ENCODE peak calls at places on chromosomes 16 and 17, in four cellular contexts. One of them, this sample, is unnamed.

GRCh38 chr16:2160915-2161551 is 5.5 kb downstream of the TRAF7 start:
- DNase-seq in stimulated activated CD8-positive, alpha-beta memory T cell treated with anti-CD3 and anti-CD28 coated beads, Interleukin-15, amount 100 ng/mL, for 48 hours: no peak
- DNase-seq in KG1: no peak
- DNase-seq in cardiac fibroblast: peak
- DNase-seq in this sample: no peak

GRCh38 chr17:16086957-16087356 is 87.3 kb downstream of the TTC19 start:
- DNase-seq in stimulated activated CD8-positive, alpha-beta memory T cell treated with anti-CD3 and anti-CD28 coated beads, Interleukin-15, amount 100 ng/mL, for 48 hours: no peak
- DNase-seq in KG1: no peak
- DNase-seq in cardiac fibroblast: no peak
- DNase-seq in this sample: no peak

GRCh38 chr17:45814622-45815606 is 29.8 kb upstream of the SPPL2C start:
- DNase-seq in stimulated activated CD8-positive, alpha-beta memory T cell treated with anti-CD3 and anti-CD28 coated beads, Interleukin-15, amount 100 ng/mL, for 48 hours: no peak
- DNase-seq in KG1: no peak
- DNase-seq in cardiac fibroblast: no peak
- DNase-seq in this sample: no peak

GRCh38 chr16:920722-921121 is 50.1 kb downstream of the LMF1 start:
- DNase-seq in stimulated activated CD8-positive, alpha-beta memory T cell treated with anti-CD3 and anti-CD28 coated beads, Interleukin-15, amount 100 ng/mL, for 48 hours: no peak
- DNase-seq in KG1: no peak
- DNase-seq in cardiac fibroblast: peak
- DNase-seq in this sample: no peak

GRCh38 chr17:67105213-67105612 is 60.9 kb downstream of the CACNG1 start:
- DNase-seq in stimulated activated CD8-positive, alpha-beta memory T cell treated with anti-CD3 and anti-CD28 coated beads, Interleukin-15, amount 100 ng/mL, for 48 hours: no peak
- DNase-seq in KG1: no peak
- DNase-seq in cardiac fibroblast: peak
- DNase-seq in this sample: peak

GRCh38 chr16:87380875-87381274 is 2.7 kb downstream of the FBXO31 start:
- DNase-seq in stimulated activated CD8-positive, alpha-beta memory T cell treated with anti-CD3 and anti-CD28 coated beads, Interleukin-15, amount 100 ng/mL, for 48 hours: no peak
- DNase-seq in KG1: no peak
- DNase-seq in cardiac fibroblast: peak
- DNase-seq in this sample: no peak

GRCh38 chr16:89690392-89690901 is 4.0 kb downstream of the CDK10 start:
- DNase-seq in stimulated activated CD8-positive, alpha-beta memory T cell treated with anti-CD3 and anti-CD28 coated beads, Interleukin-15, amount 100 ng/mL, for 48 hours: no peak
- DNase-seq in KG1: no peak
- DNase-seq in cardiac fibroblast: no peak
- DNase-seq in this sample: no peak

GRCh38 chr16:78184554-78185183 is 85.2 kb downstream of the WWOX start:
- DNase-seq in stimulated activated CD8-positive, alpha-beta memory T cell treated with anti-CD3 and anti-CD28 coated beads, Interleukin-15, amount 100 ng/mL, for 48 hours: no peak
- DNase-seq in KG1: no peak
- DNase-seq in cardiac fibroblast: peak
- DNase-seq in this sample: peak

GRCh38 chr17:77449908-77450741 is 309.4 kb downstream of the SEC14L1 start:
- DNase-seq in stimulated activated CD8-positive, alpha-beta memory T cell treated with anti-CD3 and anti-CD28 coated beads, Interleukin-15, amount 100 ng/mL, for 48 hours: peak
- DNase-seq in KG1: no peak
- DNase-seq in cardiac fibroblast: peak
- DNase-seq in this sample: no peak

GRCh38 chr17:38464723-38465419 is 36.6 kb downstream of the ARHGAP23 start:
- DNase-seq in stimulated activated CD8-positive, alpha-beta memory T cell treated with anti-CD3 and anti-CD28 coated beads, Interleukin-15, amount 100 ng/mL, for 48 hours: no peak
- DNase-seq in KG1: no peak
- DNase-seq in cardiac fibroblast: peak
- DNase-seq in this sample: peak

GRCh38 chr16:50797456-50797855 is 55.6 kb downstream of the CYLD start:
- DNase-seq in stimulated activated CD8-positive, alpha-beta memory T cell treated with anti-CD3 and anti-CD28 coated beads, Interleukin-15, amount 100 ng/mL, for 48 hours: no peak
- DNase-seq in KG1: no peak
- DNase-seq in cardiac fibroblast: peak
- DNase-seq in this sample: no peak

GRCh38 chr17:54968954-54969400 is 412 bp downstream of the STXBP4 start:
- DNase-seq in stimulated activated CD8-positive, alpha-beta memory T cell treated with anti-CD3 and anti-CD28 coated beads, Interleukin-15, amount 100 ng/mL, for 48 hours: no peak
- DNase-seq in KG1: no peak
- DNase-seq in cardiac fibroblast: peak
- DNase-seq in this sample: peak

GRCh38 chr16:82043680-82044584 is 8.9 kb downstream of the HSD17B2 start:
- DNase-seq in stimulated activated CD8-positive, alpha-beta memory T cell treated with anti-CD3 and anti-CD28 coated beads, Interleukin-15, amount 100 ng/mL, for 48 hours: no peak
- DNase-seq in KG1: no peak
- DNase-seq in cardiac fibroblast: peak
- DNase-seq in this sample: peak

GRCh38 chr17:36525888-36526287 is 8.8 kb downstream of the MYO19 start:
- DNase-seq in stimulated activated CD8-positive, alpha-beta memory T cell treated with anti-CD3 and anti-CD28 coated beads, Interleukin-15, amount 100 ng/mL, for 48 hours: no peak
- DNase-seq in KG1: no peak
- DNase-seq in cardiac fibroblast: no peak
- DNase-seq in this sample: no peak

This sample was measured in stromal cell of bone marrow.